ENCODE peak calls at places on chromosomes 2 and 18, in six cellular contexts. C, E, H, M, P and D are unnamed samples.

GRCh38 chr2:142615876-142616275 is 261.6 kb upstream of the KYNU start:
- DNase-seq in C (no peak), E (no peak), H (no peak), M (no peak), P (no peak), D (no peak)

GRCh38 chr2:206084468-206084869 is 1.5 kb downstream of the INO80D start:
- DNase-seq in C (peak), E (no peak), H (peak), M (peak), P (peak), D (peak)

GRCh38 chr2:196482119-196483065 is 157.1 kb upstream of the CCDC150 start:
- DNase-seq in C (no peak), E (no peak), H (peak), M (no peak), P (no peak), D (no peak)

GRCh38 chr18:36780748-36781147 is 48.1 kb downstream of the TPGS2 start:
- DNase-seq in C (no peak), E (no peak), H (no peak), M (no peak), P (no peak), D (no peak)

GRCh38 chr2:85506768-85507181 is 32.2 kb upstream of the MAT2A start:
- DNase-seq in C (no peak), E (no peak), H (peak), M (no peak), P (peak), D (peak)

GRCh38 chr2:237603718-237604362 is 13.3 kb upstream of the RAB17 start:
- DNase-seq in C (peak), E (no peak), H (no peak), M (no peak), P (no peak), D (no peak)

GRCh38 chr2:96431319-96431718 is 73.8 kb downstream of the NEURL3 start:
- DNase-seq in C (no peak), E (no peak), H (no peak), M (no peak), P (no peak), D (no peak)

GRCh38 chr2:204840504-204840903 is 295.2 kb downstream of the PARD3B start:
- DNase-seq in C (no peak), E (no peak), H (no peak), M (no peak), P (no peak), D (no peak)

GRCh38 chr2:9364791-9365497 is 58.4 kb downstream of the ITGB1BP1 start:
- DNase-seq in C (no peak), E (no peak), H (no peak), M (no peak), P (no peak), D (no peak)

GRCh38 chr2:216057688-216058193 is 23.9 kb downstream of the PECR start:
- DNase-seq in C (peak), E (no peak), H (no peak), M (no peak), P (no peak), D (no peak)

GRCh38 chr2:17971531-17971930 is 93.1 kb downstream of the KCNS3 start:
- DNase-seq in C (no peak), E (no peak), H (no peak), M (no peak), P (no peak), D (no peak)

GRCh38 chr18:50060822-50061221 is 134.1 kb downstream of the MYO5B start:
- DNase-seq in C (no peak), E (no peak), H (no peak), M (no peak), P (no peak), D (no peak)

GRCh38 chr2:85584354-85584856 is at the start of gene VAMP5:
- DNase-seq in C (peak), E (no peak), H (peak), M (no peak), P (no peak), D (no peak)

GRCh38 chr2:219739866-219740440 is 112.5 kb downstream of the SLC4A3 start:
- DNase-seq in C (no peak), E (no peak), H (no peak), M (no peak), P (no peak), D (no peak)

GRCh38 chr2:231263118-231263831 is 64.8 kb downstream of the ARMC9 start:
- DNase-seq in C (no peak), E (no peak), H (no peak), M (no peak), P (no peak), D (no peak)

GRCh38 chr18:43919565-43919964 is 642.3 kb upstream of the SYT4 start:
- DNase-seq in C (no peak), E (no peak), H (no peak), M (no peak), P (no peak), D (no peak)

GRCh38 chr2:38771632-38772031 is 6.4 kb upstream of the GEMIN6 start:
- DNase-seq in C (no peak), E (no peak), H (peak), M (no peak), P (no peak), D (no peak)
- H3K4me3 ChIP-seq in C (no peak), E (no peak), H (no peak), M (no peak), P (no peak), D (no peak)

GRCh38 chr18:76458522-76459311 is 36.3 kb downstream of the ZNF516 start:
- DNase-seq in C (no peak), E (no peak), H (no peak), M (no peak), P (no peak), D (peak)

GRCh38 chr18:76457957-76458356 is 37.1 kb downstream of the ZNF516 start:
- DNase-seq in C (no peak), E (no peak), H (no peak), M (no peak), P (no peak), D (no peak)

GRCh38 chr18:76460482-76460881 is 34.6 kb downstream of the ZNF516 start:
- DNase-seq in C (no peak), E (no peak), H (no peak), M (no peak), P (no peak), D (peak)

GRCh38 chr18:76459687-76460350 is 35.2 kb downstream of the ZNF516 start:
- DNase-seq in C (no peak), E (peak), H (peak), M (no peak), P (no peak), D (peak)

DNA sequence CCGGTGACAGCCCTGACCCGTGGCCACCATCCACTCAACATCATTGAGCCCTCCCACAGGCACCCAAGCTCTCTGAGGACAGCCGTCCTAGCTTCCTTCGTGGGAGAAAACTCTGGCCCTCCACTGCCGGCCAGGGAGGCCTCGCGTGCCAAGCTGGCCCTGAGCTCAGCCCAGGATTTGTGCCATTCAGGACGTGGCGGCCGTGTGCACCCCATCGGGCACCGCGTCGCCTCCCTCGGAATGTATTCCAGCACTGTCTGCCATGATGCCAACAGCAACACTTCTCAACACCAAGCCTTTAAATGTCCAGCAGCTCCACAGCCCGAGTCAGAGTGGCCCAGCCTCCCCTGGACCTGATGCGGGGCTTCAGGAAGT is 35.7 kb downstream of the ZNF516 start:
- DNase-seq in C (no peak), E (no peak), H (no peak), M (no peak), P (no peak), D (no peak)
- H3K4me3 ChIP-seq in C (no peak), E (peak), H (peak), M (no peak), P (peak), D (peak)

DNA sequence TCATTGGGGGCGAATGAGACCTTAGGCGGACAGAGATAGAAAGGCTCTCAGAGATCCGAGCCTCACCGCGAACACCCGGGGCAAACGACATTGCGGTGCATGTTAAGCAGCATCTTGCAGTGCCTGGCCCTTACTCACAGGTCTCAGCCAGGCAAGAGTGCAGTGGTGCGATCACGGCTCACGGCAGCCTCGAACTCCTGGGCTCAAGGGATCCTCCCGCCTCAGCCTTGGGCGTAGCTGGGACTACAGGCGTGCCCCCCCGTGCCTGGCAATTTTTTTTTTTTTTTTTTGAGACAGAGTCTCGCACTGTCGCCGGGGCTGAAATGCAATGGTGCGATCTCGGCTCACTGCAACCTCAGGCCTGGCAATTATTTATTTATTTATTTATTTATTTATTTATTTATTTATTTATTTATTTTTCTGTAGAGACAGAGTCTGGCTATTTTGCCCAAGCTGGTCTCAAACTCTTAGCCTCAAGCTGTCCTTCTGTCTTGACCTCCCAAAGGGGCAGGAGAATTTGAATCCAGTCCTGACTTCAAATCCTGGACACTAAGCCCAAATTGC is 1.3 kb downstream of the LAMA3 start:
- DNase-seq in C (no peak), E (no peak), H (no peak), M (peak), P (no peak), D (peak)
- H3K4me3 ChIP-seq in C (no peak), E (peak), H (peak), M (peak), P (peak), D (peak)

DNA sequence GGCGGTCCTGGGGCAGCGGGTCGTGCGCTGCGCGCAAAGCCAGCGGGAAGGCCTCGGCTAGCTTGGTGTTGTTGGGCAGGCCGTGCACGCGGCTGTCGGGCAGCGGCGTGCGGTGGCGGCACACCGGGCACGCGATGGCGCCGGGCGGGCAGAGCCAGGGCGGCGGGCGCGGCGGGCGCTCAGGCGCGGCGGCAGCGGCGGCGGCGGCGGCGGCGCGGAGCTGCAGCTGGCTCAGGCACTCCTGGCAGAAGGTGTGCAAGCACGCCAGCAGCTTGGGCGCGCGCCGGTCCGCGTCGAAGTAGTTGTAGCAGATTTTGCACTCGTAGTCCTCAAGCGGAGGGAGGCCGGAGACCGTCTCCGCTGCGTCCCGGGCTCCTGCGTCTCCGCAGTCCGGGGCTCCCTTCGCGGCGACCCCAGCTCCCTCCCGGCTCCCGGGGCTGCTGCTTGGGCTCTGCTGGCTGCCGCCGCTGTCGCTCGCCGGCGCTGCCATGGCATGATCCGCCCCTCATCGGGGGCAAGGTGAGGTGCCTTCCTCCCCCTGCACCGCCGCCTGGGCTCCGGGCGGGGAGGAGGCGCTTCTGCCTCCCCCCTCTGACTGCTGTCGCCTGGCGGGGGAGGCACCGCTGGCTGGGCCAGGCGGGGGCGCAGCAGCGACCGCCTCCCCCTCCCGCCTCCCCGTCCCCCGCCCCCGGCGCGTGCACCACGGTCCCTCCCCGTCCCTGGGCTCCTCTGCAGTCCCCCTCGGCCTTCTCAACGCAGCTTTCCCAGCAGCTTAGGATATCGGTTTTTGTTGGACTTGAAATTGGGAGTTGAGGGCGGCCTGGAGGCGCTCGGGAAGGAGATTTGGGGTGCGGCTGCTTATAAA is 21.0 kb upstream of the PAX3 start:
- DNase-seq in C (no peak), E (no peak), H (peak), M (peak), P (no peak), D (no peak)
- H3K4me3 ChIP-seq in C (no peak), E (peak), H (peak), M (peak), P (peak), D (peak)

DNA sequence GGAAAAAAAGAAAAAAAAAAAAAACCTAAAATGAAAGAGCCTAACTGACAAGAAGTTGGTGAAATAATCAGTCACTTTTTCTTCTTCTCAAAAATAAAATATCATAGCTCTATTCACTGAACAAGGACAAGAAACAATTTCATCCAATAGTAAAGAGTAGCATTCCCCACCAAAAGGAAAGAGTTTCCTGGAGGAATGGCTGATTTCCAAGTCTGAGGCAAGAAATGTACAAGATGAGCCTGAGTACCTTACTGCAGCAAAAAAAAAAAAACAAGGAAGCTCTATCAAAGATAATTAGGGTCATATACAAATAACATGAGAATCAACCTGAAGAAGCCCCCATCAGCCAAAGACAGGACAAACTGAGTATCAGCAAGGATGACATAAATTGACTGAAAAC is 11.5 kb downstream of the ROCK1 start:
- DNase-seq in C (no peak), E (no peak), H (no peak), M (no peak), P (no peak), D (no peak)
- H3K4me3 ChIP-seq in C (no peak), E (no peak), H (no peak), M (no peak), P (no peak), D (no peak)

GRCh38 chr2:27261241-27261925 is 1.5 kb downstream of the SLC30A3 start:
- DNase-seq in C (no peak), E (no peak), H (no peak), M (no peak), P (no peak), D (no peak)
- H3K4me3 ChIP-seq in C (no peak), E (peak), H (no peak), M (no peak), P (peak), D (peak)

GRCh38 chr2:217693363-217693762 is 309.4 kb downstream of the TNS1 start:
- DNase-seq in C (no peak), E (no peak), H (no peak), M (no peak), P (no peak), D (no peak)
- H3K4me3 ChIP-seq in C (no peak), E (no peak), H (no peak), M (no peak), P (no peak), D (no peak)